ENCODE peak calls at places on chromosomes 11 and 22, in five cellular contexts. J, B, L, R and M are unnamed samples.
A peak's percentile ranks its signal among the peaks of the same experiment; 100 is the strongest.

GRCh38 chr22:44363214-44363979 is 50.6 kb upstream of the SHISAL1 start:
- DNase-seq in J (peak; percentile 95), R (peak; percentile 82), B (peak; percentile 88), L (peak; percentile 89), M (peak; percentile 97)

GRCh38 chr22:37240941-37241320 is 3.1 kb downstream of the RAC2 start:
- DNase-seq in R (no peak), B (no peak), J (no peak), L (no peak), M (no peak)

GRCh38 chr11:15913261-15913660 is 443.1 kb downstream of the SOX6 start:
- DNase-seq in J (no peak), R (no peak), L (peak; percentile 19), B (no peak), M (no peak)

GRCh38 chr22:19748991-19749665 is 11.4 kb upstream of the TBX1 start:
- DNase-seq in J (no peak), L (no peak), B (no peak), R (no peak), M (no peak)

GRCh38 chr11:83222499-83222898 is 29.0 kb downstream of the ANKRD42 start:
- DNase-seq in L (no peak), J (no peak), R (peak; percentile 70), B (no peak), M (no peak)

GRCh38 chr22:45831394-45831793 is 145.6 kb downstream of the WNT7B start:
- DNase-seq in R (peak; percentile 39), B (no peak), L (no peak), J (peak; percentile 41), M (peak; percentile 28)

GRCh38 chr11:115391598-115391997 is 112.6 kb downstream of the CADM1 start:
- DNase-seq in B (no peak), L (no peak), J (no peak), R (no peak), M (no peak)

GRCh38 chr22:36732609-36733008 is 29.1 kb upstream of the CACNG2 start:
- DNase-seq in L (peak; percentile 22), J (no peak), R (no peak), B (no peak), M (no peak)

GRCh38 chr11:46896719-46897406 is 21.5 kb downstream of the LRP4 start:
- DNase-seq in R (peak; percentile 58), B (no peak), J (peak; percentile 33), L (no peak), M (peak; percentile 49)

GRCh38 chr11:86596861-86597632 is 75.4 kb downstream of the ME3 start:
- DNase-seq in R (no peak), J (peak; percentile 53), L (no peak), B (no peak), M (no peak)

GRCh38 chr11:11356842-11357241 is 3.8 kb upstream of the CSNK2A3 start:
- DNase-seq in L (no peak), J (no peak), B (no peak), R (no peak), M (no peak)

GRCh38 chr22:19709063-19709769 is 5.1 kb upstream of the SEPTIN5 start:
- DNase-seq in B (no peak), R (no peak), L (no peak), J (no peak), M (peak; percentile 37)

GRCh38 chr11:75351541-75352416 is at the start of gene ARRB1:
- DNase-seq in B (no peak), R (no peak), L (peak; percentile 91), J (no peak), M (no peak)

GRCh38 chr11:107695446-107695845 is 16.4 kb downstream of the SLN start:
- DNase-seq in J (no peak), B (no peak), R (no peak), L (no peak), M (peak; percentile 28)

GRCh38 chr11:33633251-33634003 is 67.2 kb downstream of the C11orf91 start:
- DNase-seq in L (no peak), B (peak; percentile 99), R (peak; percentile 96), J (peak; percentile 86), M (peak; percentile 85)

GRCh38 chr11:122264121-122264520 is 148.1 kb upstream of the BLID start:
- DNase-seq in L (no peak), R (no peak), J (no peak), B (no peak), M (no peak)

GRCh38 chr11:121105063-121105480 is 4.0 kb downstream of the TECTA start:
- DNase-seq in L (no peak), B (no peak), R (no peak), J (no peak), M (peak; percentile 6)

DNA sequence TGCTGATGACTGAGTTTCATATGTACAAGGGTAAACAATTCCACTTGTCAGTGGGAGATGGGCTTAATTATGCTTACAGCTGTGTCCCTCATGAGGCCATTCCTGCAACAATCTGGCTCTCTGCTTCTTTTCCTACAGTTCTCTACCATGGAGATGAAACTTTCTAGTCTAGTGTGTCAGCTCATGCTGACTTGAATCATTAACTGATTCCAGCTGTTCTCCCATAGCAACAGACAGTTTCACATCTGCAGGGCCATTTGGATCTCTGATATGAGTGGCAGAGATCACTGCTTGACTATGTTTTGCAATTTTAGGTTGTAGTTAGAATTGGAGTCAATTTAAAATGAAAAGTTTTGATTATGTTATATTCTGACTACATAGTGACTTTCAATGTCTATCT is 1251.7 kb upstream of the RAG2 start:
- DNase-seq in J (no peak), B (no peak), L (no peak), R (no peak), M (no peak)
- H3K4me3 ChIP-seq in J (no peak overlapping the region), B (no peak overlapping the region), L (no peak overlapping the region), R (no peak overlapping the region), M (no peak overlapping the region)

GRCh38 chr11:31874631-31875191 is 63.6 kb upstream of the PAX6 start:
- DNase-seq in R (no peak), L (no peak), B (peak; percentile 86), J (no peak), M (no peak)

GRCh38 chr11:31872074-31872440 is 60.9 kb upstream of the PAX6 start:
- DNase-seq in L (no peak), J (no peak), B (peak; percentile 95), R (peak; percentile 50), M (no peak)

GRCh38 chr11:31870609-31871309 is 59.6 kb upstream of the PAX6 start:
- DNase-seq in J (peak; percentile 32), L (no peak), B (peak; percentile 48), R (peak; percentile 38), M (peak; percentile 36)

GRCh38 chr11:31873115-31873514 is 62.0 kb upstream of the PAX6 start:
- DNase-seq in R (peak; percentile 25), L (no peak), B (peak; percentile 82), J (no peak), M (no peak)

GRCh38 chr11:31871310-31872073 is 60.4 kb upstream of the PAX6 start:
- DNase-seq in L (no peak), R (no peak), J (no peak), B (no peak), M (no peak)
- TF ChIP-seq CTCF in L (no peak), R (no peak), J (no peak), B (peak; percentile 39), M (no peak)

GRCh38 chr11:111259871-111260270 is 14.3 kb downstream of the POU2AF2 start:
- DNase-seq in B (no peak), R (peak; percentile 14), J (no peak), L (no peak), M (peak; percentile 11)
- H3K4me3 ChIP-seq in B (no peak overlapping the region), R (no peak overlapping the region), J (no peak overlapping the region), L (no peak overlapping the region), M (no peak overlapping the region)

DNA sequence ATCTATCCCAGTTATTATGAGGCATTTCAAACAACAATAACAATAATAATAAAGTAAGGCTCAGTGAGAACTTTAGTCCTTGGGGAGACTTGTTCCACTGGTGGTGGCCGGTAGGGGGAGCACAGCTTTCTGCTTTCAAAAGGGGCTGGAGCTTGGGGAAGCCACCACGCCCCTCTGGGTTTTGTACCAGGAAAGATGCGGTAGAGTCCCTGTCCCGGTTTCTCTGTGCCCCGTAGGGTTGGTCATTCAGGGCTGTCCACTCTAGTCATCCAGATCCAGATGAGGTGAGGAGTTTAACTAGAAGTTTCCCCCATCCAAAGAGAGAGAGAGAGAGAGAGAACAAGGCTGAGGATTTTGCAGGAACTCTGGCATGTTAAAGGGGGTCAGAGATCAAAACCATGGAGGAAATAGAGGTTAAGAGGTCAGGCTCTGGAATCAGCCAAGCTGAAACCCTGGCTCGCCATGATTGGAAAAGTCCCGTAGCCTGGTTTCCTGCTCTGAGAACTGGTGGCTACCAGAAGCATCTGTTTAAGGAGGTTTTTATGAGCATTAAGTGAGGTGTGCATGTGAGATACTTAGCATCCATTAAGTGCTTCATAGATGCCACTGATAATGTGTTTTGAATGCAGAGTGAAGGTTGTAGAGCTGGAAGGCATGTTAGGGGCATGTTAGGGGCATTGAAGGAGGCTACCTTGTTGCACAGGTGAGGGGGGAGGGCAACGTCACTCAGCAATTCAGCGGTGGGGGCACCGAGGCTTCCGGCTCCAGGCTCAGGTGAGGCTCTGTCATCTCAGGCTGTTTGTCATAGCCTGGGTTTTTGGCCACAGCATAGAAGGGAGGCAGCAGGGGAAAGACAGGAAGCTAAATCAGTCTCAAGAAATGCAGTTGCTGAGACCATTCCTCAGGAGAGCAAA is 298.7 kb downstream of the NTM start:
- DNase-seq in L (no peak), J (peak; percentile 26), B (no peak), R (peak; percentile 14), M (peak; percentile 48)
- TF ChIP-seq CTCF in L (peak; percentile 64), J (peak; percentile 76), B (peak; percentile 70), R (peak; percentile 61), M (peak; percentile 70)

GRCh38 chr11:18524248-18524647 is 2.5 kb downstream of the TSG101 start:
- DNase-seq in R (no peak), B (no peak), L (no peak), J (no peak), M (no peak)
- H3K4me3 ChIP-seq in R (no peak overlapping the region), B (no peak overlapping the region), L (no peak overlapping the region), J (no peak overlapping the region), M (no peak overlapping the region)

GRCh38 chr11:17762309-17762974 is 27.9 kb downstream of the KCNC1 start:
- DNase-seq in L (no peak), R (peak; percentile 13), B (no peak), J (no peak), M (no peak)
- TF ChIP-seq CTCF in L (no peak), R (no peak), B (no peak), J (no peak), M (no peak)

GRCh38 chr22:38863531-38864131 is 8.4 kb downstream of the CBX6 start:
- DNase-seq in J (no peak), R (no peak), L (peak; percentile 60), B (no peak), M (no peak)
- H3K4me3 ChIP-seq in J (no peak overlapping the region), R (no peak overlapping the region), L (no peak overlapping the region), B (no peak overlapping the region), M (no peak overlapping the region)

DNA sequence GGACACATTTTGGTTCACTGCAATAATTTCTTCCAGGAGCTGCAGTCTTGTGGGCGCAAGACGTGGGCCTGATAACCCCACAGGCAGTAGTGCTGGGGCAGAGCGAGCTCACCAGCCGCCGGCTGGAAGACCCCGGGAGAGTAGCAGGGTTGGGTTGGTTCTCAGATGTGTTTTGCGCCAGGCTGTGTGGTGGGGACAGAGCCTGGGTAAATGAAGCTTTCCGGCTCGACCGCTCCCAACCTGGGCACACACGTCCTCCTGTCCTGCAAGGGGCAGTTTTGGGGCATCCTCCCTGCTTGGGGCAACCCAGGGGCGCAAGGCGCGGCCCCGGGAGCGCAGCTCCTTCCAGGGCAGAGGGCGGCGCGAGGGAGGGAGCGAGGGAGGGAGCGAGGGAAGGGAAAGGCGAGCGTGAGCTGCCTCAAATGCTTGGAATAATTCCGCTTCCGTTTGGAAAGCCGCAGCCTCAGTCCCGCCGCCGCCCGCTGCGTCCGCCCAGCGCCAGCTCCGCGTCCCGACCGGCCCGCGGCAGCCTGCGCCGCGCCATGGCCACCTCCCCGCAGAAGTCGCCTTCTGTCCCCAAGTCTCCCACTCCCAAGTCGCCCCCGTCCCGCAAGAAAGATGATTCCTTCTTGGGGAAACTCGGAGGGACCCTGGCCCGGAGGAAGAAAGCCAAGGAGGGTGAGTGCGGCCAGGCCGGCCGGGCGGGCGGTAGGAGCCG is at the start of gene PARVA:
- DNase-seq in B (peak; percentile 43), R (peak; percentile 47), L (peak; percentile 85), J (peak; percentile 78), M (peak; percentile 69)
- TF ChIP-seq CTCF in B (no peak), R (no peak), L (peak; percentile 16), J (no peak), M (no peak)